ENCODE peak calls at places on chromosomes 7 and 10, in seven cellular contexts. One of them, this sample, is unnamed.

GRCh38 chr7:134289423-134289822 is 27.3 kb downstream of the SLC35B4 start:
- DNase-seq in endothelial cell of umbilical vein: no peak
- DNase-seq in GM23338: no peak
- DNase-seq in iris pigment epithelial cell: no peak
- DNase-seq in hippocampal formation: peak
- DNase-seq in cortex of kidney: no peak
- DNase-seq in left lung: no peak
- DNase-seq in this sample: no peak

GRCh38 chr7:113076703-113077102 is 9.9 kb downstream of the GPR85 start:
- DNase-seq in GM23338: peak
- DNase-seq in endothelial cell of umbilical vein: no peak
- DNase-seq in iris pigment epithelial cell: no peak
- DNase-seq in cortex of kidney: no peak
- DNase-seq in left lung: no peak
- DNase-seq in hippocampal formation: no peak
- DNase-seq in this sample: no peak

GRCh38 chr7:127598318-127598717 is 4.8 kb downstream of the FSCN3 start:
- DNase-seq in iris pigment epithelial cell: no peak
- DNase-seq in GM23338: peak
- DNase-seq in cortex of kidney: no peak
- DNase-seq in endothelial cell of umbilical vein: no peak
- DNase-seq in hippocampal formation: no peak
- DNase-seq in left lung: no peak
- DNase-seq in this sample: no peak

GRCh38 chr10:37125191-37125732 is at the start of gene ANKRD30A:
- DNase-seq in hippocampal formation: no peak
- DNase-seq in endothelial cell of umbilical vein: no peak
- DNase-seq in cortex of kidney: no peak
- DNase-seq in iris pigment epithelial cell: no peak
- DNase-seq in GM23338: no peak
- DNase-seq in left lung: no peak
- DNase-seq in this sample: no peak

GRCh38 chr7:157339777-157340677 is 3.2 kb downstream of the DNAJB6 start:
- DNase-seq in cortex of kidney: no peak
- DNase-seq in endothelial cell of umbilical vein: peak
- DNase-seq in iris pigment epithelial cell: peak
- DNase-seq in left lung: no peak
- DNase-seq in hippocampal formation: peak
- DNase-seq in GM23338: peak
- DNase-seq in this sample: no peak

GRCh38 chr7:98730331-98730730 is 113.2 kb downstream of the NPTX2 start:
- DNase-seq in endothelial cell of umbilical vein: no peak
- DNase-seq in GM23338: peak
- DNase-seq in left lung: no peak
- DNase-seq in iris pigment epithelial cell: no peak
- DNase-seq in cortex of kidney: no peak
- DNase-seq in hippocampal formation: no peak
- DNase-seq in this sample: no peak

GRCh38 chr10:43904301-43904700 is 255.6 kb upstream of the ZNF32 start:
- DNase-seq in hippocampal formation: no peak
- DNase-seq in cortex of kidney: no peak
- DNase-seq in left lung: no peak
- DNase-seq in endothelial cell of umbilical vein: no peak
- DNase-seq in GM23338: no peak
- DNase-seq in iris pigment epithelial cell: no peak
- DNase-seq in this sample: peak

GRCh38 chr10:132376394-132376851 is 20.6 kb upstream of the PWWP2B start:
- DNase-seq in cortex of kidney: no peak
- DNase-seq in left lung: no peak
- DNase-seq in GM23338: no peak
- DNase-seq in hippocampal formation: no peak
- DNase-seq in iris pigment epithelial cell: no peak
- DNase-seq in endothelial cell of umbilical vein: no peak
- DNase-seq in this sample: no peak

GRCh38 chr7:82226191-82226590 is 217.4 kb downstream of the CACNA2D1 start:
- DNase-seq in cortex of kidney: no peak
- DNase-seq in iris pigment epithelial cell: no peak
- DNase-seq in left lung: no peak
- DNase-seq in GM23338: no peak
- DNase-seq in hippocampal formation: no peak
- DNase-seq in endothelial cell of umbilical vein: no peak
- DNase-seq in this sample: no peak

GRCh38 chr10:61975107-61975932 is 73.8 kb downstream of the ARID5B start:
- DNase-seq in iris pigment epithelial cell: peak
- DNase-seq in hippocampal formation: no peak
- DNase-seq in GM23338: no peak
- DNase-seq in endothelial cell of umbilical vein: no peak
- DNase-seq in cortex of kidney: no peak
- DNase-seq in left lung: no peak
- DNase-seq in this sample: no peak

GRCh38 chr7:30019387-30019786 is 7.1 kb downstream of the FKBP14 start:
- DNase-seq in GM23338: no peak
- DNase-seq in left lung: no peak
- DNase-seq in iris pigment epithelial cell: no peak
- DNase-seq in cortex of kidney: no peak
- DNase-seq in hippocampal formation: no peak
- DNase-seq in endothelial cell of umbilical vein: no peak
- DNase-seq in this sample: no peak

GRCh38 chr7:23864984-23865383 is 155.0 kb downstream of the STK31 start:
- DNase-seq in GM23338: no peak
- DNase-seq in iris pigment epithelial cell: peak
- DNase-seq in left lung: no peak
- DNase-seq in hippocampal formation: no peak
- DNase-seq in endothelial cell of umbilical vein: peak
- DNase-seq in cortex of kidney: no peak
- DNase-seq in this sample: no peak

GRCh38 chr7:134706468-134706867 is 59.8 kb downstream of the BPGM start:
- DNase-seq in hippocampal formation: no peak
- DNase-seq in iris pigment epithelial cell: no peak
- DNase-seq in cortex of kidney: no peak
- DNase-seq in left lung: no peak
- DNase-seq in GM23338: no peak
- DNase-seq in endothelial cell of umbilical vein: no peak
- DNase-seq in this sample: no peak

GRCh38 chr7:85237721-85238120 is 50.9 kb upstream of the SEMA3D start:
- DNase-seq in GM23338: no peak
- DNase-seq in left lung: no peak
- DNase-seq in hippocampal formation: no peak
- DNase-seq in cortex of kidney: no peak
- DNase-seq in iris pigment epithelial cell: peak
- DNase-seq in endothelial cell of umbilical vein: no peak
- DNase-seq in this sample: no peak

GRCh38 chr10:110353244-110354119 is 48.8 kb upstream of the SMNDC1 start:
- DNase-seq in iris pigment epithelial cell: peak
- DNase-seq in cortex of kidney: no peak
- DNase-seq in endothelial cell of umbilical vein: peak
- DNase-seq in GM23338: peak
- DNase-seq in left lung: no peak
- DNase-seq in hippocampal formation: no peak
- DNase-seq in this sample: no peak

GRCh38 chr7:1697499-1698125 is 27.5 kb downstream of the ELFN1 start:
- DNase-seq in hippocampal formation: no peak
- DNase-seq in GM23338: no peak
- DNase-seq in cortex of kidney: no peak
- DNase-seq in left lung: peak
- DNase-seq in endothelial cell of umbilical vein: no peak
- DNase-seq in iris pigment epithelial cell: no peak
- DNase-seq in this sample: no peak

GRCh38 chr10:103145860-103146466 is 47.1 kb downstream of the NT5C2 start:
- DNase-seq in left lung: peak
- DNase-seq in endothelial cell of umbilical vein: peak
- DNase-seq in iris pigment epithelial cell: peak
- DNase-seq in GM23338: no peak
- DNase-seq in hippocampal formation: no peak
- DNase-seq in cortex of kidney: no peak
- DNase-seq in this sample: no peak

GRCh38 chr10:84523509-84523908 is 195.1 kb downstream of the CCSER2 start:
- DNase-seq in hippocampal formation: no peak
- DNase-seq in endothelial cell of umbilical vein: peak
- DNase-seq in GM23338: no peak
- DNase-seq in cortex of kidney: no peak
- DNase-seq in left lung: no peak
- DNase-seq in iris pigment epithelial cell: no peak
- DNase-seq in this sample: no peak

GRCh38 chr10:106897631-106898161 is 266.8 kb downstream of the SORCS1 start:
- DNase-seq in hippocampal formation: no peak
- DNase-seq in cortex of kidney: no peak
- DNase-seq in endothelial cell of umbilical vein: no peak
- DNase-seq in GM23338: no peak
- DNase-seq in iris pigment epithelial cell: no peak
- DNase-seq in left lung: no peak
- DNase-seq in this sample: no peak

GRCh38 chr10:116769791-116770190 is 27.4 kb upstream of the HSPA12A start:
- DNase-seq in cortex of kidney: no peak
- DNase-seq in iris pigment epithelial cell: peak
- DNase-seq in endothelial cell of umbilical vein: no peak
- DNase-seq in left lung: no peak
- DNase-seq in hippocampal formation: no peak
- DNase-seq in GM23338: no peak
- DNase-seq in this sample: no peak

GRCh38 chr7:104859754-104860426 is 154.1 kb upstream of the KMT2E start:
- DNase-seq in GM23338: no peak
- DNase-seq in iris pigment epithelial cell: peak
- DNase-seq in endothelial cell of umbilical vein: no peak
- DNase-seq in cortex of kidney: no peak
- DNase-seq in left lung: no peak
- DNase-seq in hippocampal formation: no peak
- DNase-seq in this sample: no peak

GRCh38 chr10:79084012-79084971 is 15.5 kb downstream of the ZMIZ1 start:
- DNase-seq in left lung: peak
- DNase-seq in hippocampal formation: no peak
- DNase-seq in endothelial cell of umbilical vein: peak
- DNase-seq in GM23338: peak
- DNase-seq in cortex of kidney: no peak
- DNase-seq in iris pigment epithelial cell: peak
- DNase-seq in this sample: no peak

GRCh38 chr7:19969859-19970493 is 196.6 kb upstream of the TMEM196 start:
- DNase-seq in cortex of kidney: no peak
- DNase-seq in iris pigment epithelial cell: peak
- DNase-seq in hippocampal formation: no peak
- DNase-seq in GM23338: no peak
- DNase-seq in endothelial cell of umbilical vein: peak
- DNase-seq in left lung: no peak
- DNase-seq in this sample: no peak

GRCh38 chr10:93417264-93417663 is 64.9 kb downstream of the MYOF start:
- DNase-seq in iris pigment epithelial cell: no peak
- DNase-seq in cortex of kidney: no peak
- DNase-seq in hippocampal formation: peak
- DNase-seq in left lung: peak
- DNase-seq in endothelial cell of umbilical vein: no peak
- DNase-seq in GM23338: no peak
- DNase-seq in this sample: no peak

GRCh38 chr7:117069379-117069778 is 116.1 kb downstream of the ST7 start:
- DNase-seq in endothelial cell of umbilical vein: no peak
- DNase-seq in cortex of kidney: no peak
- DNase-seq in iris pigment epithelial cell: no peak
- DNase-seq in hippocampal formation: no peak
- DNase-seq in GM23338: no peak
- DNase-seq in left lung: no peak
- DNase-seq in this sample: no peak

GRCh38 chr7:55021951-55022617 is 3.3 kb downstream of the EGFR start:
- DNase-seq in iris pigment epithelial cell: peak
- DNase-seq in hippocampal formation: no peak
- DNase-seq in GM23338: no peak
- DNase-seq in cortex of kidney: no peak
- DNase-seq in endothelial cell of umbilical vein: no peak
- DNase-seq in left lung: no peak
- DNase-seq in this sample: no peak

GRCh38 chr7:104160375-104160774 is 47.4 kb downstream of the ORC5 start:
- DNase-seq in left lung: no peak
- DNase-seq in GM23338: peak
- DNase-seq in cortex of kidney: no peak
- DNase-seq in endothelial cell of umbilical vein: peak
- DNase-seq in iris pigment epithelial cell: peak
- DNase-seq in hippocampal formation: peak
- DNase-seq in this sample: no peak

GRCh38 chr7:43872401-43873165 is 3.3 kb upstream of the MRPS24 start:
- DNase-seq in left lung: peak
- DNase-seq in GM23338: no peak
- DNase-seq in iris pigment epithelial cell: peak
- DNase-seq in endothelial cell of umbilical vein: no peak
- DNase-seq in hippocampal formation: no peak
- DNase-seq in cortex of kidney: no peak
- DNase-seq in this sample: no peak

GRCh38 chr10:23067939-23068775 is 27.2 kb upstream of the MSRB2 start:
- DNase-seq in left lung: peak
- DNase-seq in iris pigment epithelial cell: peak
- DNase-seq in cortex of kidney: no peak
- DNase-seq in endothelial cell of umbilical vein: peak
- DNase-seq in GM23338: peak
- DNase-seq in hippocampal formation: peak
- DNase-seq in this sample: no peak

GRCh38 chr10:51956822-51957221 is 257.4 kb upstream of the CSTF2T start:
- DNase-seq in GM23338: no peak
- DNase-seq in left lung: no peak
- DNase-seq in cortex of kidney: no peak
- DNase-seq in endothelial cell of umbilical vein: no peak
- DNase-seq in hippocampal formation: no peak
- DNase-seq in iris pigment epithelial cell: no peak
- DNase-seq in this sample: no peak